ENCODE peak calls at places on chromosomes 13 and 19, in nine cellular contexts. S, A, Q, H, M, V, P, O and X are unnamed samples.

GRCh38 chr13:75010941-75011340 is 471.0 kb downstream of the TBC1D4 start:
- DNase-seq in A (no peak), V (no peak), O (no peak), M (no peak), H (no peak), P (no peak), S (no peak), Q (no peak), X (no peak)

GRCh38 chr13:114112826-114113322 is 19.5 kb downstream of the RASA3 start:
- DNase-seq in A (no peak), P (no peak), H (peak), S (no peak), O (no peak), Q (no peak), V (no peak), M (no peak), X (peak)

GRCh38 chr13:63190219-63190618 is 1774.6 kb upstream of the PCDH20 start:
- DNase-seq in S (peak), O (no peak), A (no peak), P (no peak), Q (no peak), V (no peak), M (no peak), H (no peak), X (no peak)

GRCh38 chr13:79874396-79875360 is 393.7 kb downstream of the NDFIP2 start:
- DNase-seq in P (no peak), H (no peak), S (no peak), M (no peak), Q (no peak), O (no peak), V (no peak), A (no peak), X (no peak)

GRCh38 chr19:20662421-20663105 is 1.2 kb upstream of the ZNF626 start:
- DNase-seq in M (no peak), O (no peak), V (no peak), H (no peak), A (no peak), P (no peak), Q (no peak), S (no peak), X (no peak)

GRCh38 chr13:44759723-44760360 is 183.7 kb upstream of the TSC22D1 start:
- DNase-seq in M (no peak), H (no peak), A (no peak), V (no peak), S (no peak), P (no peak), Q (no peak), O (no peak), X (no peak)

GRCh38 chr13:44052843-44053607 is 173.3 kb downstream of the LACC1 start:
- DNase-seq in O (no peak), S (no peak), M (peak), A (no peak), P (no peak), H (no peak), V (no peak), Q (no peak), X (no peak)

GRCh38 chr19:49193822-49194394 is 36.3 kb downstream of the TRPM4 start:
- DNase-seq in O (no peak), P (no peak), H (no peak), V (no peak), M (no peak), Q (no peak), S (no peak), A (no peak), X (no peak)

GRCh38 chr19:55488986-55489710 is 912 bp downstream of the SSC5D start:
- DNase-seq in M (peak), V (no peak), Q (no peak), A (no peak), P (no peak), H (no peak), O (no peak), S (no peak), X (no peak)

GRCh38 chr19:2610637-2611482 is 91.6 kb downstream of the GNG7 start:
- DNase-seq in S (peak), V (peak), M (peak), H (peak), A (peak), P (peak), Q (peak), O (peak), X (peak)

GRCh38 chr13:41064493-41064892 is 3.2 kb downstream of the WBP4 start:
- DNase-seq in V (no peak), H (no peak), P (no peak), M (peak), Q (no peak), S (peak), O (no peak), A (no peak), X (no peak)

GRCh38 chr13:107289540-107289939 is 721.6 kb upstream of the ARGLU1 start:
- DNase-seq in M (peak), Q (no peak), S (no peak), A (no peak), V (no peak), O (no peak), P (no peak), H (no peak), X (no peak)

GRCh38 chr13:45416521-45417125 is 1.6 kb downstream of the SLC25A30 start:
- DNase-seq in V (no peak), M (no peak), S (peak), P (no peak), A (no peak), O (no peak), Q (no peak), H (no peak), X (no peak)

GRCh38 chr13:74305876-74306275 is 171.7 kb upstream of the KLF12 start:
- DNase-seq in V (no peak), Q (no peak), M (no peak), O (no peak), A (no peak), S (peak), P (no peak), H (no peak), X (no peak)

GRCh38 chr13:21608961-21609360 is 5.0 kb upstream of the MICU2 start:
- DNase-seq in Q (no peak), O (no peak), M (no peak), P (no peak), V (no peak), S (peak), H (no peak), A (no peak), X (no peak)

GRCh38 chr13:110273254-110273653 is 33.7 kb downstream of the COL4A1 start:
- DNase-seq in H (no peak), S (no peak), O (no peak), V (no peak), M (no peak), A (no peak), Q (no peak), P (no peak), X (no peak)

GRCh38 chr19:51531349-51532315 is at the start of gene SIGLEC6:
- DNase-seq in V (no peak), S (no peak), M (no peak), H (peak), A (no peak), Q (peak), O (peak), P (no peak), X (peak)

GRCh38 chr13:65401315-65401714 is 1828.8 kb downstream of the PCDH9 start:
- DNase-seq in Q (no peak), S (no peak), V (no peak), P (no peak), A (no peak), O (no peak), H (no peak), M (no peak), X (no peak)

GRCh38 chr13:32150239-32150638 is 118.7 kb downstream of the FRY start:
- DNase-seq in Q (no peak), S (no peak), V (no peak), A (no peak), H (no peak), P (no peak), O (no peak), M (no peak), X (no peak)

GRCh38 chr19:55460670-55461258 is 678 bp downstream of the ISOC2 start:
- DNase-seq in A (no peak), Q (peak), H (peak), M (peak), P (peak), O (peak), V (no peak), S (peak), X (peak)

GRCh38 chr13:100382787-100383186 is 205.8 kb downstream of the GGACT start:
- DNase-seq in A (no peak), V (no peak), P (no peak), Q (no peak), M (no peak), O (no peak), H (no peak), S (peak), X (no peak)

GRCh38 chr13:41137951-41138350 is 5.3 kb upstream of the KBTBD6 start:
- DNase-seq in S (peak), P (no peak), M (peak), V (no peak), A (no peak), O (no peak), H (no peak), Q (no peak), X (no peak)

GRCh38 chr13:31426395-31426794 is 226.6 kb downstream of the B3GLCT start:
- DNase-seq in M (no peak), V (no peak), S (no peak), Q (no peak), O (no peak), P (no peak), H (no peak), A (no peak), X (no peak)

GRCh38 chr19:45468159-45468651 is 409 bp downstream of the FOSB start:
- DNase-seq in A (no peak), P (no peak), S (no peak), V (no peak), O (no peak), H (peak), Q (no peak), M (no peak), X (peak)

GRCh38 chr19:32041681-32042292 is 303.6 kb upstream of the ZNF507 start:
- DNase-seq in A (no peak), H (peak), V (no peak), S (peak), Q (no peak), O (peak), M (peak), P (peak), X (no peak)

GRCh38 chr13:36518707-36519106 is 86.4 kb downstream of the CCNA1 start:
- DNase-seq in S (no peak), A (no peak), M (no peak), V (no peak), Q (no peak), P (no peak), H (no peak), O (no peak), X (no peak)

GRCh38 chr13:98174995-98175394 is 2.1 kb downstream of the RNF113B start:
- DNase-seq in S (peak), A (no peak), O (no peak), M (no peak), Q (no peak), V (no peak), P (no peak), H (no peak), X (no peak)

GRCh38 chr13:29922896-29923295 is 72.5 kb upstream of the UBL3 start:
- DNase-seq in M (peak), Q (no peak), A (no peak), H (no peak), O (no peak), S (peak), V (no peak), P (no peak), X (no peak)

GRCh38 chr19:14768001-14768400 is 10.4 kb downstream of the ADGRE2 start:
- DNase-seq in M (no peak), Q (no peak), O (no peak), H (no peak), S (no peak), V (no peak), A (no peak), P (no peak), X (no peak)

GRCh38 chr13:41652735-41653361 is 195.5 kb downstream of the RGCC start:
- DNase-seq in A (peak), M (peak), S (peak), H (no peak), O (no peak), P (peak), Q (no peak), V (peak), X (no peak)